ENCODE peak calls at places on chromosome 17, in six cellular contexts. T is CD4-positive, alpha-beta T cell; W is progenitor cell of endocrine pancreas; I is endothelial cell; G is mucosa of descending colon; J is mammary epithelial cell. H is an unnamed sample.

GRCh38 chr17:79027274-79027924 is 3.4 kb downstream of the C1QTNF1 start:
- DNase-seq in W (no peak), T (no peak), I (no peak), J (no peak), G (no peak), H (no peak)

GRCh38 chr17:41965694-41966375 is 760 bp upstream of the CNP start:
- DNase-seq in G (peak), I (peak), T (peak), J (peak), W (peak), H (peak)

GRCh38 chr17:82963104-82963950 is 116.1 kb upstream of the METRNL start:
- DNase-seq in I (peak), T (peak), J (peak), G (peak), W (peak), H (peak)

GRCh38 chr17:82407255-82407654 is 10.9 kb upstream of the HEXD start:
- DNase-seq in G (no peak), I (no peak), T (no peak), W (no peak), J (no peak), H (no peak)

GRCh38 chr17:41772218-41772585 is 14.3 kb downstream of the JUP start:
- DNase-seq in I (no peak), T (no peak), J (peak), W (peak), G (peak), H (no peak)

GRCh38 chr17:57143341-57143740 is 58.3 kb downstream of the AKAP1 start:
- DNase-seq in J (no peak), T (no peak), I (no peak), W (no peak), G (no peak), H (no peak)

GRCh38 chr17:67293251-67294203 is 48.5 kb upstream of the HELZ start:
- DNase-seq in I (peak), G (peak), W (peak), J (no peak), T (peak), H (peak)

GRCh38 chr17:29694923-29695563 is 72.3 kb upstream of the CORO6 start:
- DNase-seq in G (no peak), J (no peak), W (no peak), T (no peak), I (no peak), H (no peak)

GRCh38 chr17:81417049-81417878 is 22.0 kb downstream of the BAHCC1 start:
- DNase-seq in J (no peak), W (no peak), T (no peak), I (no peak), G (no peak), H (no peak)

GRCh38 chr17:27540300-27541105 is 84.3 kb downstream of the KSR1 start:
- DNase-seq in G (peak), T (no peak), I (no peak), W (no peak), J (peak), H (peak)

GRCh38 chr17:13114601-13115024 is 96.8 kb upstream of the ELAC2 start:
- DNase-seq in I (peak), G (no peak), T (no peak), W (peak), J (peak), H (peak)

GRCh38 chr17:50697663-50698272 is 9.9 kb downstream of the ANKRD40 start:
- DNase-seq in I (no peak), T (no peak), G (no peak), J (no peak), W (no peak), H (no peak)
- TF ChIP-seq CTCF in I (no peak), T (no peak), G (no peak), J (no peak), W (no peak), H (no peak)

GRCh38 chr17:4592240-4593005 is 8.1 kb downstream of the SMTNL2 start:
- DNase-seq in J (no peak), I (no peak), T (no peak), W (no peak), G (no peak), H (no peak)

GRCh38 chr17:4591529-4591928 is 7.2 kb downstream of the SMTNL2 start:
- DNase-seq in G (no peak), I (no peak), J (peak), T (no peak), W (no peak), H (no peak)

GRCh38 chr17:4596636-4597380 is 12.5 kb downstream of the SMTNL2 start:
- DNase-seq in I (peak), J (no peak), G (no peak), W (no peak), T (no peak), H (no peak)

GRCh38 chr17:4593021-4593797 is 8.9 kb downstream of the SMTNL2 start:
- DNase-seq in I (no peak), G (no peak), J (no peak), T (no peak), W (no peak), H (no peak)

DNA sequence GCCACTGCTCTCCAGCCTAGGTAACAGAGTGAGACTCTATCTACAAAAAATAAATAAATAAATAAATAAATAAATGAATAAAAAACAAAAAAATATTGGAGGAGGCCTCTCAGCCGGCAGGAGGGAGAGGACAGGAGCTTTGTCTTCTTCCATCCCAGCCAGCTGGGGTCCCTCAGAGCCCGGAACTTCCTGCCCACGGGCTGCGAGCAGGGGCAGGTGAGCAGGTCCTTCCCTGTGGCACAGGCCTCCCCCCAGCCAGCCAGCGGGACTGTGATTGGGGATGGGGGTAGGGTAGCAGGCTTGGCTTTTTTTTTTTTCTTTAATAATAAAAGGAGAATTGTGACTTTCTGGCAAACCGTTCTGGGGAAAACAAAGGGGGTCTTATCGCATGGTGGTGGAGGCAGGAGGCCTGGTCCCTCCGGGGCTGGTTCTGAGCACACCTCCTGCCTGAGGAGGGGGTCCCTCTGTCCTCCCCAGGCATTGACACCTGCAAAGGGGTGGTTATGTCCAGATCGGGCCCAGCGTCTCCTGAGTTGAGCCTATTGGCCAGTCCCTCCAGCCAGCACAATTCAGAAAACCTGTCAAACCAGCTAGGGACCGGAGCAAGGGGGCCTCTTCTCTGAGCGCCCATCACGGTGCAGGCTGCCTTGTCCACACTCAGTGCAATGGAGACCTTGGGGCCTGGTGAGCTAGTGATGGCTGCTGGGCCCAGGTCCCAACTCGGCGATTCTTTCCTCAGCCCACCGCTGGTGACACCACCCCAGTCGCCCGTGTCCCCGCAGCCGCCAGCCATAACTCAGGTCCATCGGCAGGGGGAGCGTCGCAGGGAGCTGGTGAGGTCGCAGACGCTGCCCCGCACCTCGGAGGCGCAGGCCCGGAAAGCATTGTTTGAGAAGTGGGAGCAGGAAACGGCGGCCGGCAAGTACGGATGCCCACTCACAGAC is 10.3 kb downstream of the SMTNL2 start:
- DNase-seq in W (peak), J (no peak), I (peak), T (no peak), G (no peak), H (no peak)
- TF ChIP-seq CTCF in W (peak), J (no peak), I (peak), T (peak), G (peak), H (no peak)

GRCh38 chr17:6420173-6420641 is 14.7 kb downstream of the AIPL1 start:
- DNase-seq in J (no peak), W (peak), T (no peak), G (no peak), I (peak), H (no peak)
- TF ChIP-seq CTCF in J (peak), W (peak), T (no peak), G (no peak), I (peak), H (no peak)

GRCh38 chr17:63774982-63775290 is 966 bp downstream of the DDX42 start:
- DNase-seq in J (peak), G (no peak), T (no peak), I (no peak), W (no peak), H (no peak)

GRCh38 chr17:63772801-63773271 is 561 bp downstream of the CCDC47 start:
- DNase-seq in G (no peak), T (no peak), W (no peak), J (peak), I (no peak), H (no peak)

GRCh38 chr17:63775420-63775819 is 1.4 kb downstream of the DDX42 start:
- DNase-seq in T (no peak), W (no peak), G (no peak), J (no peak), I (no peak), H (no peak)

GRCh38 chr17:63773272-63774140 is at the start of gene CCDC47:
- DNase-seq in G (peak), T (peak), J (peak), I (peak), W (peak), H (peak)

GRCh38 chr17:63774141-63774981 is at the start of gene DDX42:
- DNase-seq in T (no peak), W (peak), J (no peak), G (peak), I (peak), H (peak)
- TF ChIP-seq CTCF in T (no peak), W (peak), J (no peak), G (no peak), I (no peak), H (no peak)

GRCh38 chr17:77146882-77147281 is 6.1 kb downstream of the SEC14L1 start:
- DNase-seq in J (no peak), W (peak), T (no peak), G (peak), I (no peak), H (no peak)
- TF ChIP-seq CTCF in J (no peak), W (peak), T (no peak), G (peak), I (no peak), H (no peak)

GRCh38 chr17:64236827-64237403 is 26.1 kb downstream of the TEX2 start:
- DNase-seq in T (no peak), I (peak), G (no peak), W (no peak), J (no peak), H (no peak)
- TF ChIP-seq CTCF in T (no peak), I (peak), G (no peak), W (peak), J (peak), H (no peak)

DNA sequence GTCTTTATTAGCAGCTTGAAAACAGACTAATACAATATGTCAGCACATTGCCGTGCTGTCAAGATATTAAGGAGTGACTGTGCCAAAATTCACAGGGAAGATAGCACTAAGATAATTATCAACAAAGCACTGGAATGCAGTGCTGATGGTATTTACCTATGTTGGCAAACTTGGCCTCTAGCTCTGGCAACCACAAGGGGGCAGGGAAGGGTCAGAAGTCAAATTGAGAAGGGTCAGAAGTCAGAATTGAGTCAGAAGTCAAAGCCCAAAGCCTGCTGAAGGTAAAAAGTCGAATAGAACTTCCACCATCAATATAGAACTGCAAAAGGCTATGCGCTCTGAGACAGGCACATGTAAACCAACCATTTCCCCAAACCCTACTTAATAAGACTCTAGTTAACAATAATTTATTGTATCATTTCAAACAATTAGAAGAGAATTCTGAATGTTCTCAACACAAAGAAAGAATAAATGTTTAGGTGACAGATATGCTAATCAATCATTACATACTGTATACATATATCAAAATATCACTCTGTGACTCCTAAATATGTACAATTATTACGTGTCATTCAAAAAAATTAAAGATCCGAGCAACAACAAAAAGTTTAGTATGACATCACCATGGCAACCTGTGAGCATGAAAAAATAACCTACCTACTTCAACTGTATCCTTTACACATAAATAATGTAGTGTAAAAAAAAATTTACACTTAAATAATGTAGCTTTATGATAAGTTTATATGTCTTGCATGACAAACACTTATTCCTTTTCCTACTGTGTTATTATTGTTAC is 916.1 kb downstream of the KCNJ2 start:
- DNase-seq in T (no peak), J (peak), I (peak), W (peak), G (no peak), H (no peak)
- TF ChIP-seq CTCF in T (no peak), J (peak), I (peak), W (peak), G (no peak), H (peak)

GRCh38 chr17:76793775-76794174 is 55.9 kb downstream of the MFSD11 start:
- DNase-seq in W (no peak), G (no peak), T (no peak), I (peak), J (peak), H (no peak)
- TF ChIP-seq CTCF in W (peak), G (no peak), T (no peak), I (no peak), J (peak), H (peak)

DNA sequence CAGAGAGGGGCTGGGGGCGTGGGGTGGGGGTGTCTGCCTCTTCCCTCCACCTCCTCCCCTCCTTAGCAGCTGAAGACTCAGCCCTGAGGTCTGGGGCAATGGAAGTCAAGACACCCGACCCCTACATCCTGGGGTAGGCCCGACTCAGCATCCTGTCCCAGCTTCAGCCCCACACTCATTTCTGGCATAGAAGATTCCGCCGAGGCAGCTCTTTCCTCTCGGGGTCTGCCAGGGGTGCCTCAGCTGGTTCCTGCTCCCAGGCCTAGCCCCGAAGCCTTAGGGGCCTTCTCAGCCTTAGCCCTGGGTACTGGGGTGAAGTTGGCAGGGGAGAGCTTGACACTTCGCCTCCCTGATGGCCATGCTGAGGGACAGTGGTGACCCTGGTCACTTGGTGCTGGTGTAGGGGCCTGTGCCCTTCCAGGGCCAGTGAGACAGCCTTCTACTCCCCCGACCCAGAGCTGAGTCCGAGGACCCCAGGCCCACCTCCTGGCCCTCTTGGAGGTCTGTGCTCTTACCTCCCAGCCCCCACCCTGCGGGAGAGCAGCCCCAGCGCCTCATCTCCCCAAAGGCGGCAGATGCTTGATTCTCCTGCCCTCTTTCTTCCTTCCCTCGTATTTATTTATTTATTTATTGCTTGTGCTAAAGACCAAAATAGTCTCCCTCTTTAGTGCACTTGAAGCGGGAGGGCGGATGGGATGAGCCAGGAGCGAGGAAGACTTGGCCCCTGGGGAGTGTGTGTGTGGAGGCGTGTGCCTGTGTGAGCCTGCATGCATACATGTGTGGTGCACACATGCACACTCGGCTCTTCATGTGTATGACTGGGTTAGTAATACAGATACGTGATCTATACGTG is 42.5 kb downstream of the KCNJ12 start:
- DNase-seq in J (no peak), W (no peak), T (no peak), G (peak), I (no peak), H (no peak)
- TF ChIP-seq CTCF in J (no peak), W (no peak), T (no peak), G (no peak), I (no peak), H (no peak)

H was measured in dorsolateral prefrontal cortex.